ENCODE peak calls at places on chromosomes 5 and 9, in six cellular contexts. H, W, X, A, L and Z are unnamed samples.

GRCh38 chr5:14168139-14168792 is 25.1 kb downstream of the TRIO start:
- DNase-seq in H (no peak), L (no peak), A (no peak), W (no peak), X (peak), Z (no peak)

GRCh38 chr5:5042786-5043185 is 97.3 kb upstream of the ADAMTS16 start:
- DNase-seq in X (no peak), A (no peak), W (no peak), H (no peak), L (no peak), Z (no peak)

GRCh38 chr9:117013596-117013995 is 326.5 kb downstream of the TRIM32 start:
- DNase-seq in L (no peak), A (no peak), W (no peak), H (no peak), X (no peak), Z (no peak)

GRCh38 chr5:163460562-163461176 is at the start of gene HMMR:
- DNase-seq in L (no peak), H (no peak), X (peak), W (no peak), A (no peak), Z (no peak)

GRCh38 chr5:146059349-146060220 is 45.8 kb downstream of the PLAC8L1 start:
- DNase-seq in L (no peak), A (no peak), W (no peak), X (no peak), H (peak), Z (no peak)

GRCh38 chr5:141488591-141489478 is at the start of gene PCDHGC5:
- DNase-seq in A (peak), H (peak), X (peak), W (no peak), L (peak), Z (no peak)

GRCh38 chr5:165665735-165666400 is 2160.4 kb downstream of the MAT2B start:
- DNase-seq in A (no peak), L (no peak), W (no peak), X (no peak), H (no peak), Z (no peak)

GRCh38 chr5:173452098-173452497 is 123.9 kb upstream of the STC2 start:
- DNase-seq in H (no peak), X (peak), L (no peak), A (no peak), W (no peak), Z (no peak)

GRCh38 chr5:160330212-160330611 is 17.8 kb upstream of the CCNJL start:
- DNase-seq in H (no peak), A (no peak), X (no peak), W (no peak), L (no peak), Z (no peak)

GRCh38 chr5:32916648-32917047 is 205.5 kb downstream of the NPR3 start:
- DNase-seq in X (peak), L (no peak), H (peak), A (no peak), W (no peak), Z (no peak)

GRCh38 chr5:6873359-6873758 is 160.1 kb downstream of the TENT4A start:
- DNase-seq in H (no peak), L (peak), W (no peak), X (no peak), A (no peak), Z (no peak)

GRCh38 chr5:6872441-6873160 is 159.4 kb downstream of the TENT4A start:
- DNase-seq in A (no peak), X (no peak), L (peak), W (no peak), H (no peak), Z (no peak)

GRCh38 chr5:6869677-6870076 is 156.4 kb downstream of the TENT4A start:
- DNase-seq in L (no peak), W (no peak), X (no peak), H (no peak), A (no peak), Z (no peak)

GRCh38 chr5:6877986-6878828 is 165.0 kb downstream of the TENT4A start:
- DNase-seq in A (no peak), H (no peak), L (no peak), X (no peak), W (no peak), Z (peak)

DNA sequence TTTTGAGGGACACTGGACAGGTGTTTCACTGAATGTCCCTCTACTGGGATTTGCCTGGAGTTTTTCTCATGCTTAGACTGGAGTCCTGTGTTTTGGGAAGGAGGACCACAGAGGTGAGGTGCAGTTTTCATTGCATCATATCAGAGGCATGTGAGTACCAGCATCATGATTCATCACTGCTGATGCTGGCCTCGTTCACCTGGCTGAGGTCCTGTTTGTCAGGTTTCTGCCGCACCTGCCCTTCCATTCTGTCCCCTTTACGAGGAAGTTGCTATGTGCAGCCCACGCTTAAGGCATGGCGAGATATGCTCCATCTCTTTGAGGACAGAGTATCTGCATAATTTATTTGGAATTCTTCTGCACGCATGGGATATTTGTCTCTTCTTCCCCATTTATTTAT is 162.1 kb downstream of the TENT4A start:
- DNase-seq in H (no peak), X (no peak), W (no peak), L (no peak), A (no peak), Z (peak)
- H3K4me3 ChIP-seq in H (no peak), X (no peak), W (no peak), L (no peak), A (no peak), Z (no peak)

DNA sequence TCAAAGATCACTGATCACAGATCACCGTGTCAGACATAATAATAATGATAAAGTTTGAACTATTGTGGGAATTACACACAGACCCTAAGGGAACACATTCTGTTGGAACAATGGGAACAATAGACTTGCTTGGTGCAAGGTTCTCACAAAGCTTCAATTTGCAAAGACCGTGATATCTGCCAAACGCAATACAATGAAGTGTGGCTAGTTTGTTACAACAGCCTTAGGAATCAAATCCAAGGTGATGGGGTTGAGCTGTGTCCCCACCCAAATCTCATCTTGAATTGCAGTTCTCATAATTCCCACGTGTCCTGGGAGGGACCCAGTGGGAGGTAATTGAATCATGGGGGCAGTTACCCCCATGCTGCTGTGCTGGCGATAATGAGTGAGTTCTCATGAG is 20.8 kb downstream of the KYAT1 start:
- DNase-seq in H (no peak), A (no peak), W (no peak), X (no peak), L (no peak), Z (no peak)
- TF ChIP-seq CTCF in H (no peak), A (no peak), W (no peak), X (no peak), L (no peak), Z (no peak)

GRCh38 chr9:107480386-107480789 is 9.2 kb downstream of the KLF4 start:
- DNase-seq in W (no peak), A (peak), X (peak), L (no peak), H (peak), Z (no peak)
- H3K4me3 ChIP-seq in W (no peak), A (no peak), X (no peak), L (no peak), H (no peak), Z (no peak)

DNA sequence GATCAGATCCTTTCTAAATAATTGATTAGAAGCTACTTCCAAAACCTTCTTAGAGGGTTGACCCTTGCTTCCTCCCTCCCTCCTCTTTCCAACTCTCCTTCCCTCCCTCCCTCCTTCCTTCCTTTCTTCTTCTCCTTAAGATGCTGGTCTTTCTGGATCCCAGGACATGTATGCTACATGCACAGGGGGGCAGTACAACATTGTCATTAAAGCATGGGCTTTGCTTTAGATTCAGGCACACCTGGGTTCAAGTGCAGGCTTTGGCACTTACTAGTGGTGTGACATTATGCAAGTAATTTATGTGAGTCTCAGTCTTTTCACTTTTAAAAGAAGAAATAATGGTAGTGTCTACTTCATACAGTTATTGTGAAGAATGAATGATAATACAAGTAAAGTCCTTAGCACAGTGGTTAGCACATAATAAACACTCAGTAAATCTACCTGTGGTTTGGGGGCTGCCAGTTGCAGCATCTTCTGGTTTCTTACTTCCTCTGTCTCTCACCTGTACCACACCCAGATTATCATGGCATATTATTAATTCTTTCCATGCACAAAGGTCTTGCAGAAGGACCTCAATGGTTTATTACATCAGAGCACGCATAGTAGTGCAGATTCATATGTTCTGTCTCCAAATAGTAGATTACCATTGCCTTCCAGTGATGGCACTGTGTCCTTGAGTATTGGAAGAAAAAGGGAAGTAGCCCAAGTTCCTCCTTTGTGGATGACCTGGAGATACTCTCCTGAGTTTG is 154.1 kb downstream of the ARHGAP26 start:
- DNase-seq in L (no peak), H (no peak), A (no peak), X (peak), W (no peak), Z (no peak)
- TF ChIP-seq CTCF in L (no peak), H (peak), A (no peak), X (peak), W (no peak), Z (no peak)

GRCh38 chr9:136588663-136589464 is 43.0 kb upstream of the NOTCH1 start:
- DNase-seq in L (no peak), A (no peak), W (no peak), X (no peak), H (no peak), Z (no peak)
- H3K4me3 ChIP-seq in L (no peak), A (no peak), W (no peak), X (no peak), H (no peak), Z (no peak)

GRCh38 chr9:77486968-77487367 is 161.2 kb downstream of the GNA14 start:
- DNase-seq in X (no peak), W (no peak), H (no peak), L (no peak), A (no peak), Z (no peak)

GRCh38 chr9:77486463-77486862 is 161.7 kb downstream of the GNA14 start:
- DNase-seq in X (no peak), W (no peak), H (no peak), L (no peak), A (no peak), Z (no peak)

DNA sequence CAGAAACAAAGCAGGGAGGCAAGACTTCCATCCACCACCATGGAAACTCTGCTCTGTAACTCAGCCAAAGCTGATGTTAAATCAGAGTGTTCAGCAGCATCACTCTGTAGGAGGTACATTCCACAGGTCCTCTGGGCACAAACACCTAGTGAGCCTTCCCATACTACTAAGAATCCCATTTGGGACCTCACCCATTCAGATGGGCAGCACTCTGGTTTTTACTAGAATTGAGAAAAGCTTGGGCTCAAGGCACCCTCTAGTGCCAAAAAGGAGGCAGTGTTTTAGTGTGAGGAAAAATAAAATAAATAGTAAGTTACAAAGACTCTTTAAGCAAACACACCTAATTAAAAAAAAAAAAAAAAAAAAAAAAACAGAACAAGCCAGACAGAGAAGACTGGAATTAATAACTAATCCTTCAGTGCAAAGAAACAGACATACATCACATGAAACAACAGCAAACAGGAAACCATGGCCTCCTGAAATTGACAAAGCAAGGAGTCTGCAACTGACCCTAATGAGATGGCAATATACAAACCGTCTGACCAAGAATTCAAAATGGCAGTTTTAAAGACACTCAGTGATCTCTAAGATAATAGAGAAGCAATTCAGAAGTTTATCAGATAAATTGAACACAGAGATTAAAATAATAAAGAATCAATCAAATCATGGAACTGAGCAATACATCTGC is 159.5 kb downstream of the GNA14 start:
- DNase-seq in A (no peak), W (no peak), X (peak), H (no peak), L (no peak), Z (no peak)
- TF ChIP-seq CTCF in A (no peak), W (peak), X (peak), H (peak), L (no peak), Z (no peak)

DNA sequence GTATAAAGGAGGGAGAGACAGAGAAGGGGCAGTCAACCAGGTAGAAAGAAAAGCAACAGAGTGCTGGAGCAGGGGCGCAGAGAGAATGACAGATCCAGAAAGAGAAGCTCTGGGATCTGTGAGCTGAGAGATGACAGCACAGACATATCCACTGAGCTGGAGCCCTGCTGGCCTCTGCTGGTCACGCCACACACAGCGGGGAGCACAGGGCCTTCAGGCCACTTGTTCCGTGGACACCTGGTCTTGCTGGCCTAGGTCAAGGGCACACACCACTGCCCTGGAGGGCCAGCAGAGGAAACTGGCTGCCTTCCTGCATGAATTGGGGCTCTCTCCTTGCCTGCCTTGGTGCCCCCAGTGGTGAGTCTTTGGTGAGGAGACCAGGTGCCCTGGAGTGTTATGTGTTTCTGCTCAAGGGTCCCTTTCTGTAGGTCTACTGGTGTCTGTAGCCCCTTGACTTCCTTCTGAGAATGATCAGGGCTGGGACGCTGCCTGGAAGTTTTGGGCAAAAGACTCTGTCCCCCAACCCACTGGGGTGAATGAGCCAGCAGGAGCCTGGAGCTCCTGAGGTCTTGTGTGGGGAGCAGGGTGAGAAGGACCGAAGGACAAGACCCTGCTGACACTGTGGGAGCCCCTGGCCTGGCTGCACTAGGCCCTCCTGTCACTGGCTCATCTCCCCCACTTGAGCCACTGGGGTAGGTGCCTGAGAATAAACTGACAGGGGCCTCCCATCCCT is 59.2 kb upstream of the ADAMTS2 start:
- DNase-seq in A (peak), H (no peak), X (peak), W (no peak), L (peak), Z (peak)
- H3K4me3 ChIP-seq in A (no peak), H (no peak), X (no peak), W (no peak), L (no peak), Z (no peak)